ENCODE peak calls at places on chromosomes 16 and 17, in five cellular contexts. Q is stomach, F is tibial nerve, L is suprapubic skin, Z is H1. E is an unnamed sample.

GRCh38 chr17:73533127-73533526 is 111.1 kb downstream of the SDK2 start:
- DNase-seq in L (no peak), Q (no peak), F (no peak), Z (no peak), E (no peak)

GRCh38 chr17:8222380-8222629 is 11.9 kb upstream of the AURKB start:
- DNase-seq in Z (no peak), F (no peak), L (no peak), Q (no peak), E (no peak)

GRCh38 chr17:73293480-73293911 is 18.3 kb downstream of the CDC42EP4 start:
- DNase-seq in F (no peak), Z (no peak), Q (peak), L (no peak), E (peak)

GRCh38 chr17:31417051-31417792 is 25.7 kb downstream of the RAB11FIP4 start:
- DNase-seq in Q (no peak), Z (no peak), L (no peak), F (no peak), E (no peak)

GRCh38 chr16:1057252-1057932 is 15.2 kb upstream of the SSTR5 start:
- DNase-seq in Q (peak), F (no peak), Z (peak), L (no peak), E (no peak)

GRCh38 chr16:67447508-67448076 is 16.7 kb downstream of the HSD11B2 start:
- DNase-seq in F (no peak), Q (peak), Z (peak), L (no peak), E (peak)

GRCh38 chr17:73286863-73287296 is 24.9 kb downstream of the CDC42EP4 start:
- DNase-seq in Z (no peak), F (no peak), L (no peak), Q (no peak), E (peak)

GRCh38 chr17:7888184-7888920 is at the start of gene CHD3:
- DNase-seq in F (no peak), L (peak), Z (no peak), Q (peak), E (no peak)

GRCh38 chr16:75340715-75341500 is 89.5 kb upstream of the BCAR1 start:
- DNase-seq in Q (no peak), L (no peak), Z (no peak), F (no peak), E (no peak)

GRCh38 chr16:73735018-73735417 is 561.6 kb upstream of the PSMD7 start:
- DNase-seq in L (no peak), Z (no peak), F (no peak), Q (no peak), E (no peak)

GRCh38 chr16:11398851-11399250 is 53.6 kb downstream of the RMI2 start:
- DNase-seq in F (no peak), L (peak), Q (no peak), Z (no peak), E (no peak)

DNA sequence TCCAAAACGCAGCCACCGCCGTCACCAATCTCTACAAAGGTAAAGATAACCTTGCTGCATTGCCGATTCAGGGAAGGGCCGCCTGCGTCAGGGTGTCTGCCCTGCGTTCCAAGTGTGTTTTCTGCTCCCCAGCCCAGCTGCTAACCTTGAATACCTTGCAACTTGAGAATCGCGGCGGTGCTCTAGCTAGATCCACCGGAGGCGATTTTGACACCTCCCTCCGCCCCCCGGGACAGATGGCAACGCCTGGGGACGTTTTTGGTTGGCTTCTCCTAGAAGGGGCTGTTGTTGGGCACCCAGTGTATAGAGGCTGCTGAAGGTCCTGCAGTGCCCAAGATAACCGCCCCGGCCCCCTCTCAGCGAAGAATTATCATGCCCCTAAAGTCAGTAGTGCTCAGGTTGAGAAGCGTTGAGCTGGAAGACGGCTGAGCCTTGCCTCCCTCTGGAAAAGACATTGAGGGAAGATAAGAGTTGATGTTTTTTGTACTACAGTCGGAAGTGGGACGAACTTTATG is 1.6 kb downstream of the HAPSTR1 start:
- DNase-seq in F (peak), Z (peak), L (no peak), Q (peak), E (peak)
- TF ChIP-seq POLR2A in F (no peak), Z (peak), L (no peak), Q (no peak), E (no peak)

DNA sequence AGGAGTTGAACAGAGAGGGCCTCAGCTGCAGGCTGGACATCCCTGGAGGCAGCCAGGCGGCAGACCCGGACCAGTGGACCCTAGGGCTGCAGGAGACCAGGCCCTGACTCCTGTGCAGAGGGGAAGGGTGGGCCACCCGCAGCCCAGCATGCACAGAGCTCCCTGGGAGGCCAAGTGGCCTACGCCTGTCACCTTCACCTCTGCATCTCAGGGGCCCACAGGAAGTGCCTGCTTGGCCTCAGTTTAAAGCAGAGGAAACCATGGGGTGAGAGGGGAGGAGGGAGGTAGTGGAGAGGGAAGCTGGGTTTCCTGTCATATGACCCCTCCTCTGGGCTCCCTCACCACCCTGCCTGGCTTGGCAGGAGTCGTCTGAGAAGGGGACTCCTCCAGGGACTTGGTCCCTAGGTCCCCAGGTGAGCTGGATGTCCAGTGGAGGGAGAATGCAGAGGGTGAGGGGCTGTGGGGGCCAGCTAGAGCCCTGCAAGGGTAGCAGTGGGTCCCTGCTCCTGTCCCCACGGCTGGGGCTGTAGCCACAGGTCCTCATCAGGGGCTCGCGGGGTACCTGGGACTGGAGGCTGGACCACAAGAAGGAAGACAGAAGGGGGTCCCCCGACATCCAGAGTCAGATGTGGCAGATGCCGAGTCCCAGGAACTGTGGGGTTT is at the start of gene TMC8:
- DNase-seq in Q (peak), L (peak), Z (no peak), F (peak), E (no peak)
- H3K4me3 ChIP-seq in Q (peak), L (peak), Z (peak), F (peak), E (no peak)

DNA sequence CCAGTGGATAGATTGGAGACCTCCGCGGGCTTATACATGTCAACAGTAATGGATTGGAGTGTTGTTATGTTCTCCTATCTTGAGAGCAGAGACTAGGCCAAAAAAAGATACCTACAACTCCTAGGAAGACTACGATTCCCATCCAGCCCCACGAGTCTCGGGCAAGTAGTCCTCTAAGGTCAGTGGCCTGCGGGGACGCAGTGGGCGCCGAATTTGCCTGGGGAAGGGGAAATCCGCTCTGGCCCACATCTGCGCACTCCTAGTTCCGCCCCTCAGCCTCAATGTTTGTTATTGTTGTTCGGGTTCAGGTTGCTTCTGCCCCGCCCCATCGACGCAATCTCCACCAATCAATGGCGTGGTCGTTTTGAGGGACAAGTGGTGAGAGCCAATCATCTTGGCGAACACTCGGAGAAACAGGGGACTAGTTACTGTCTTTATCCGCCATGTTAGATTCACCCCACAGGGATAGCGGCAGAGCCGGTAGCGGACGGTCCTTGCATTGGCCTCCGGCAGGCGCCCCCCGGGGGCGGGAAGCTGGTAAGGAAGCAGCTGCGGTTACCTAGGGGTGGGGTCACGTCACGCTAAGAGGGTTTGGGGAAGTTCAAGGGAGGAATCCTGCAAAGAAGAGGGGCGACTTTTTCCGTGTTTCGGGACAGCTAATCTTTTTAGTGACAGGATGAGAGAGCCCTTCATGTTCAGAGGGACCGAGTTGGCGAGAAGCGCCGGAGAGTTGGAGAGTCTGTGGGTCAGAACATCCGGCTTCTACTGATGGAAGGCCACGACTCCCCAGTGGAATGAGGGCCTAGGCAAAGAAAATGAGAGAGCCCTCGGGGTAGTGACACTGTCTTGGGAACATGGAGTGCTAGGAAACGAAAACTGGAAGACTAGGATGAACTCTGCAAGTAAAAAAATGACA is at the start of gene NBR1:
- DNase-seq in Z (peak), L (peak), Q (peak), F (peak), E (peak)
- TF ChIP-seq EP300 in Z (no peak), L (no peak), Q (no peak), F (peak), E (no peak)

GRCh38 chr17:72121164-72122001 is 563 bp downstream of the SOX9 start:
- DNase-seq in Z (peak), Q (peak), L (no peak), F (no peak), E (no peak)

GRCh38 chr17:72119280-72119962 is 1.4 kb upstream of the SOX9 start:
- DNase-seq in Z (no peak), Q (no peak), L (no peak), F (no peak), E (no peak)

GRCh38 chr17:72119963-72120877 is 600 bp upstream of the SOX9 start:
- DNase-seq in L (peak), F (peak), Q (peak), Z (peak), E (no peak)

GRCh38 chr17:72122002-72122310 is 1.1 kb downstream of the SOX9 start:
- DNase-seq in L (no peak), F (no peak), Q (no peak), Z (no peak), E (no peak)

GRCh38 chr17:72120878-72121163 is at the start of gene SOX9:
- DNase-seq in L (peak), F (peak), Q (peak), Z (peak), E (no peak)
- TF ChIP-seq POLR2A in L (no peak), F (no peak), Q (no peak), Z (peak), E (no peak)

GRCh38 chr16:47064775-47065174 is 79.0 kb downstream of the NETO2 start:
- DNase-seq in Q (no peak), L (no peak), Z (no peak), F (no peak), E (peak)
- H3K4me3 ChIP-seq in Q (no peak), L (no peak), Z (no peak), F (no peak), E (no peak)

GRCh38 chr17:59106463-59107305 is at the start of gene TRIM37:
- DNase-seq in F (peak), Q (peak), Z (peak), L (peak), E (peak)
- TF ChIP-seq EP300 in F (peak), Q (no peak), Z (no peak), L (no peak), E (no peak)

GRCh38 chr17:2388020-2388704 is 12.7 kb downstream of the MNT start:
- DNase-seq in Z (no peak), L (no peak), Q (no peak), F (no peak), E (peak)
- TF ChIP-seq POLR2A in Z (no peak), L (no peak), Q (no peak), F (no peak), E (no peak)

GRCh38 chr16:84890427-84890826 is 70.6 kb downstream of the CRISPLD2 start:
- DNase-seq in Q (no peak), L (no peak), F (no peak), Z (no peak), E (no peak)

GRCh38 chr16:84893467-84893848 is 73.7 kb downstream of the CRISPLD2 start:
- DNase-seq in Z (no peak), Q (no peak), L (no peak), F (no peak), E (no peak)

GRCh38 chr16:84891149-84891795 is 71.5 kb downstream of the CRISPLD2 start:
- DNase-seq in Q (no peak), Z (no peak), F (no peak), L (no peak), E (no peak)

GRCh38 chr16:84893849-84894599 is 74.2 kb downstream of the CRISPLD2 start:
- DNase-seq in F (no peak), Z (no peak), Q (no peak), L (no peak), E (no peak)

GRCh38 chr16:84892097-84892496 is 72.3 kb downstream of the CRISPLD2 start:
- DNase-seq in F (no peak), Z (no peak), Q (no peak), L (no peak), E (no peak)
- H3K4me3 ChIP-seq in F (no peak), Z (no peak), Q (no peak), L (no peak), E (no peak)

GRCh38 chr16:50604065-50604418 is 55.8 kb downstream of the NKD1 start:
- DNase-seq in F (no peak), Q (no peak), Z (no peak), L (no peak), E (no peak)
- TF ChIP-seq EP300 in F (no peak), Q (no peak), Z (no peak), L (no peak), E (no peak)

GRCh38 chr17:50210249-50211225 is 9.1 kb upstream of the COL1A1 start:
- DNase-seq in Z (peak), Q (no peak), F (no peak), L (peak), E (peak)

GRCh38 chr17:50209133-50209471 is 7.7 kb upstream of the COL1A1 start:
- DNase-seq in Z (no peak), F (no peak), L (no peak), Q (no peak), E (no peak)

GRCh38 chr17:50207792-50208567 is 6.5 kb upstream of the COL1A1 start:
- DNase-seq in Q (no peak), L (no peak), F (no peak), Z (peak), E (peak)

GRCh38 chr17:50208611-50209061 is 7.2 kb upstream of the COL1A1 start:
- DNase-seq in Q (no peak), L (no peak), Z (peak), F (no peak), E (peak)

GRCh38 chr17:50209472-50210248 is 8.2 kb upstream of the COL1A1 start:
- DNase-seq in Z (peak), L (peak), F (peak), Q (peak), E (peak)
- TF ChIP-seq POLR2A in Z (no peak), L (no peak), F (no peak), Q (no peak), E (peak)